ENCODE peak calls at places on chromosomes 13 and 19, in four cellular contexts. T, P, Z and C are unnamed samples.

GRCh38 chr13:29914591-29914990 is 64.2 kb upstream of the UBL3 start:
- DNase-seq in P (no peak), Z (no peak), T (no peak), C (no peak)

GRCh38 chr13:103288114-103288513 is 221.9 kb upstream of the SLC10A2 start:
- DNase-seq in T (no peak), P (no peak), Z (no peak), C (no peak)

GRCh38 chr19:35689836-35690235 is 14.5 kb upstream of the ZBTB32 start:
- DNase-seq in T (no peak), Z (no peak), P (no peak), C (no peak)

GRCh38 chr13:80341771-80342271 is 895 bp upstream of the SPRY2 start:
- DNase-seq in P (no peak), Z (peak; percentile 41), T (peak; percentile 89), C (peak; percentile 52)

GRCh38 chr19:39401549-39402416 is 4.9 kb upstream of the ZFP36 start:
- DNase-seq in T (peak; percentile 13), P (no peak), Z (peak; percentile 76), C (peak; percentile 85)

GRCh38 chr13:49023441-49023840 is 47.7 kb downstream of the FNDC3A start:
- DNase-seq in P (no peak), Z (peak; percentile 83), T (no peak), C (peak; percentile 81)

GRCh38 chr13:40377783-40378182 is 288.7 kb downstream of the FOXO1 start:
- DNase-seq in P (no peak), Z (no peak), T (no peak), C (peak; percentile 75)

GRCh38 chr13:109154146-109154545 is 524.7 kb downstream of the MYO16 start:
- DNase-seq in T (no peak), P (no peak), Z (peak; percentile 14), C (peak; percentile 26)

GRCh38 chr19:24033962-24034342 is 53.0 kb upstream of the ZNF254 start:
- DNase-seq in Z (peak; percentile 53), P (no peak), T (peak; percentile 46), C (peak; percentile 57)

GRCh38 chr19:4051175-4052101 is 15.3 kb downstream of the ZBTB7A start:
- DNase-seq in P (no peak), Z (peak; percentile 63), T (no peak), C (peak; percentile 45)

GRCh38 chr13:48258002-48258401 is 25.0 kb downstream of the ITM2B start:
- DNase-seq in Z (no peak), T (no peak), P (no peak), C (no peak)

GRCh38 chr19:6100284-6100915 is 9.9 kb downstream of the RFX2 start:
- DNase-seq in T (no peak), Z (no peak), P (peak; percentile 41), C (no peak)

GRCh38 chr19:5903502-5904301 is at the start of gene NDUFA11:
- DNase-seq in P (peak; percentile 87), T (peak; percentile 97), Z (peak; percentile 96), C (no peak)

GRCh38 chr13:80144493-80144892 is 196.4 kb downstream of the SPRY2 start:
- DNase-seq in T (no peak), P (no peak), Z (no peak), C (no peak)

GRCh38 chr19:40691421-40692211 is 1.2 kb upstream of the NUMBL start:
- DNase-seq in T (peak; percentile 28), Z (no peak), P (no peak), C (no peak)

GRCh38 chr13:59706101-59706976 is 457.4 kb downstream of the DIAPH3 start:
- DNase-seq in Z (no peak), T (no peak), P (no peak), C (no peak)

GRCh38 chr13:29956771-29957170 is 106.4 kb upstream of the UBL3 start:
- DNase-seq in Z (no peak), P (no peak), T (no peak), C (no peak)

GRCh38 chr13:27276188-27276587 is 5.6 kb downstream of the RASL11A start:
- DNase-seq in Z (no peak), T (no peak), P (no peak), C (no peak)

GRCh38 chr19:28436320-28436719 is 776.6 kb downstream of the UQCRFS1 start:
- DNase-seq in P (no peak), T (no peak), Z (no peak), C (no peak)

GRCh38 chr13:75180805-75181455 is 301.0 kb downstream of the TBC1D4 start:
- DNase-seq in P (no peak), Z (peak; percentile 78), T (no peak), C (peak; percentile 72)

DNA sequence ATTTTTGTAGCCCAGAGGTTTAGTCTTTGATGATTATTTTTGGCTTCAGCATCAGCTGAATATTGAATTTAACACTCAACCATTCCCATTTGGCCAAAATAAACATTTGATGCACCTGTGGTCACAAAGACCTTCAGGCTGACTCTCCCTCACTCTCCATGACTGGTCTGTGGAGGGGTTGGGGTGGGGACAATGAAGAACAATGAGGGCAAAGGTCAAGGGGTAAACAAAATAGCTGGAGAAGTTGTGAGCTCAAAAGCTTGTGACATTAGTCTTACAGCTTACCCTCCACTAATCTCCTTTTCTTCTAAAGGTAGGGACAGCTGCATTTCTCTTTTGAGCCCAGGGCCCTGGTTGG is 86.9 kb downstream of the SLC15A1 start:
- DNase-seq in Z (peak; percentile 56), T (peak; percentile 44), P (no peak), C (peak; percentile 53)
- H3K4me2 ChIP-seq in Z (peak overlapping the region; percentile 24), T (peak overlapping the region; percentile 15), P (no peak overlapping the region), C (peak overlapping the region; percentile 47)

DNA sequence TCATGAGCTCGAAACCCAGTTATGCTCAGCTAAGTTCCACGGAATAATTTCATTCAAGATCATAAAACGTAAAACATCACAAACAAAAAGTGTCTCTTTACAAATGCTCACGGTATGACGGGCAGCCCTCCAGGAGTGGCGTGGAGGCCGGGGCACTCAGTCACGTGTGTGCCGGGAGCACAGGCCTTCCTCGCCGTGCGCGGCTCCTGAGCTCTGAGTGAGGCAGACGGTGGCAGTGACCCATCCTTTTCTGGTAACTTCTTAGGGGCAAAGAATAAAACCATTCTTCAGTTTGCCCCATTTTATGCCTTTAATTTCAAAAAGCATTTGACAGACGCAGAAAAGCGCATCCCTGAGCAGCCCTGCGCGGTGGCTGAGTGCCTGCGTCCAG is 72.8 kb downstream of the ATP11A start:
- DNase-seq in T (no peak), P (no peak), Z (no peak), C (no peak)
- H3K4me1 ChIP-seq in T (peaks cover 11% of the 10 kb centered on the region), P (peaks cover 17% of the 10 kb centered on the region), Z (peaks cover 12% of the 10 kb centered on the region), C (no peaks in the 10 kb centered on the region)

DNA sequence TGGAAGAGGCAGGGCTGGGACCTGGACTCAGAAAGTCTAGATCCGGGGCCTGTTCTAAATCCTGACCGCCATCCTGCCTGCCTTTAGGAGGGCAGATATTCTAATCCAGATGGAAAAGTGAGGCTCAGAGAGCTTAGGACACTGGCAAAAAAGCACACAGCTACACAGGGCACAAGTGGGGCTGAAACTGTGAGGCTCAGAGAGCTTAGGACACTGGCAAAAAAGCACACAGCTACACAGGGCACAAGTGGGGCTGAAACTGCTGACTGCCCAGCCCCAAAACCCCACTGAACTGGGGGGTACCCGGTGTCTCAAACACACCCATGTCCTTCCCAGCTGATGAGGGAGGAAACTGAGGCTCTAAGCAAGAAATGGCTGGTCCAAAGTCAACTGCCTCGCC is 2.0 kb downstream of the AKT1S1 start:
- DNase-seq in T (no peak), P (no peak), Z (no peak), C (no peak)
- TF ChIP-seq EZH2 in T (no peak), P (no peak), Z (no peak), C (no peak)

DNA sequence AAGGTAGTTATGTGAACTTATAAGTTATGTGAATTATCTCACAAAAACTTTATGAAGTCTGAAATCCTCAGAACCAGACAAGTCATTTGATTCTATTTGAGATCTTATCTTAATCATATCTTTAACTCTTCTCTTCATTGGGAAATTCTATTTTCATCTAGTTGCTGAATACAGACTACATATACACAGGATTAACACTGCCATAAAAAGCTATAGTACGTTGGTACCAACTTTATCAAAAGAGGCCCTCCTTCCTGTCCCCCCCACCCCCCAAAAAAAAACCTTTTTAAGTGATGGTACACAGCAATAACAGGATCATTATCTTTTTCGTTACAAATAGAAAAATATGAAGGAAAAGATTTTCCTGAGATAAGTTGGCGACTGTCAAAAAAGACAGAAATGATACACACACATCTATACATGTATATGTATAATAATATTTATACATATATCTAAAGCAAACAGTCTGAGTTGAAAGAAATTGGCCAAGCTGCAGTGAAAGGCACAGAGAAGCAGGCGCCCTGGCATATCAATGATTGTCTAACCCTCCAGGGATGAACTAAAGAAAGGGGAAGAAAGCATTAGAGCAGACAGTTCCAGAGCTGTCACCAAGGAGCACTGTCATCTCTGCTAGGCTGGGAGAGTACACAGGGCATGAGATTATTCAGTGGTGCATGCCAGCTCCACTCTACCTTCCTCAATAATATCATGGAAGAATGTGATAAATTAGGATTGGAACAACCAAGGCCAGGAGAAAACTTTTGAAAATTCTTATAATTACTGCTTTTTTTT is 116.7 kb downstream of the KLF12 start:
- DNase-seq in Z (no peak), T (no peak), P (no peak), C (no peak)
- H3K4me2 ChIP-seq in Z (no peak overlapping the region), T (no peak overlapping the region), P (no peak overlapping the region), C (no peak overlapping the region)

DNA sequence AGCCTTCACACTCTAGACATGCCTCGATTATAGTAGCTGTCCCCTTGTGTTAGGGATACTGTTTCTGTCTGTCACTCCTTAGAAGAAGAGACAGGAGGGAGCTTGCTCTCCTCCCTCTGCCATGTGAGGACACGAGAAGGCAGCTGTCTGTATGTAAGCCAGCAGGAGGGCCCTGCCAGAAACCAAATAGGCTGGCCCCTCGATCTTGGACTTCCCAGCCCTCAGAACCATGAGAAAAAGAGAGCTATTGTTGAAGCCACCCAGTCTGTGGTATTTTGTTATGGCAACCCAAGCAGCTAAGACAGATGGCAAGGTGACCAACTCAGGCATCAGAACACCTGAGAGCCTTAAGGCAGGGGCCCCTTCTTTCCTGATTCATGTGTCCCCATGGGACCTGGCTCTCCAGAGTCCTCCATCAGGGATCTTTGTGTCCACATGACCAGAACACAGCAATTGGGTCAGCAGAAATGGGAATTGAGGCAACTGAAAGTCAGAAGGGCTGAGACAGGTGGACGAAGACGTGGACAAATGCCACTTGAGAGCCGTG is 65.6 kb upstream of the NPAS1 start:
- DNase-seq in Z (no peak), P (no peak), T (no peak), C (no peak)
- H3K4me1 ChIP-seq in Z (peaks cover 43% of the 10 kb centered on the region), P (peaks cover 15% of the 10 kb centered on the region), T (peaks cover 9% of the 10 kb centered on the region), C (peaks cover 35% of the 10 kb centered on the region)

DNA sequence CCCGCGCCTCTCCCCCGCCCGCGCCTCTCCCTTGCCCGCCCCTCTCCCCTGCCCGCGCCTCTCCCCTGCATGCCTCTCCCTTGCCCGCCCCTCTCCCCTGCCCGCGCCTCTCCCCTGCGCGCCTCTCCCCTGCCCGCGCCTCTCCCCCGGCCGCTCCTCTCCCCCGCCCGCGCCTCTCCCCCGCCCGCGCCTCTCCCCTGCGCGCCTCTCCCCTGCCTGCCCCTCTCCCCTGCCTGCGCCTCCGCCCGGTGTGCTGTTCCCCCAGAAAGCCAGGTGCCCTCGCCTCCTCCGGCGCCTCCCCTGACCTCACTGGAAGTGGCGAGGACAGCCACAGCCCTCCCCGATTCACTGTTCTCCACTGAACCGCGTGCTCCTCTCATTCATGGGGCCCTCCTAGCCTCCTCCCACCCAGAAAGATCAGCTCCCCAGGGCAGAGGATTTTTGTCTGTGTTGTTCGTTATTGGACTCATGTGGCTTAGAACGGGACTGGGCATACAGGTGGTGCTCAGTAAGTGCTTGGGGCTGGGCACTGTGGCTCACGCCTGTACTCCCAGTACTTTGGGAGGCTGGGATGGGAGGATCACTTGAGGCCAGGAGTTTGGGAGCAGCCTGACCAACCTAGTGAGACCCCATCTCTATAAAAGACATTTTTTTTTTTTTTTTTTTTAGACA is 3.6 kb downstream of the PRTN3 start:
- DNase-seq in P (peak; percentile 79), Z (no peak), T (peak; percentile 46), C (no peak)
- TF ChIP-seq EZH2 in P (no peak), Z (no peak), T (no peak), C (no peak)